ENCODE peak calls at places on chromosomes 6 and 20, in four cellular contexts. A, W, V and Y are unnamed samples. For H3K4me1, the result is how much of the 10 kb centered on the place peaks cover.

GRCh38 chr6:111356551-111356950 is 126.5 kb downstream of the REV3L start:
- DNase-seq in A (no peak), W (no peak), V (no peak), Y (no peak)

GRCh38 chr6:39363280-39363679 is 40.8 kb upstream of the KCNK16 start:
- DNase-seq in A (no peak), W (no peak), V (no peak), Y (no peak)

GRCh38 chr6:110522427-110522826 is 46.0 kb upstream of the SLC22A16 start:
- DNase-seq in A (no peak), W (no peak), V (no peak), Y (no peak)

GRCh38 chr6:140855520-140855919 is 1277.2 kb upstream of the GJE1 start:
- DNase-seq in A (no peak), W (no peak), V (peak), Y (no peak)

GRCh38 chr6:42898891-42899361 is 16.9 kb upstream of the PTCRA start:
- DNase-seq in A (no peak), W (peak), V (peak), Y (peak)

GRCh38 chr6:20028143-20028542 is 184.1 kb downstream of the MBOAT1 start:
- DNase-seq in A (no peak), W (no peak), V (no peak), Y (no peak)

GRCh38 chr6:27168586-27169443 is 78.7 kb upstream of the PRSS16 start:
- DNase-seq in A (no peak), W (no peak), V (peak), Y (no peak)

GRCh38 chr6:73452107-73452461 is at the start of gene CGAS:
- DNase-seq in A (peak), W (peak), V (peak), Y (peak)

GRCh38 chr20:38700146-38700545 is 24.1 kb upstream of the SLC32A1 start:
- DNase-seq in A (no peak), W (no peak), V (no peak), Y (no peak)

GRCh38 chr20:63494084-63494419 is 4.8 kb downstream of the EEF1A2 start:
- DNase-seq in A (no peak), W (no peak), V (no peak), Y (no peak)

GRCh38 chr6:138485586-138486248 is 13.6 kb downstream of the NHSL1 start:
- DNase-seq in A (no peak), W (no peak), V (no peak), Y (no peak)

GRCh38 chr20:39823239-39823638 is 861.1 kb downstream of the DHX35 start:
- DNase-seq in A (no peak), W (no peak), V (peak), Y (no peak)

GRCh38 chr6:94673251-94673650 is 904.1 kb upstream of the MANEA start:
- DNase-seq in A (no peak), W (no peak), V (no peak), Y (no peak)

GRCh38 chr20:364905-365794 is 15.4 kb upstream of the TRIB3 start:
- DNase-seq in A (no peak), W (no peak), V (peak), Y (no peak)

GRCh38 chr6:12134991-12135390 is 122.9 kb downstream of the HIVEP1 start:
- DNase-seq in A (peak), W (no peak), V (no peak), Y (no peak)

GRCh38 chr20:3782597-3782996 is 1.3 kb upstream of the SPEF1 start:
- DNase-seq in A (no peak), W (no peak), V (no peak), Y (no peak)

GRCh38 chr6:107618672-107619071 is 128.8 kb downstream of the SOBP start:
- DNase-seq in A (no peak), W (no peak), V (no peak), Y (no peak)

GRCh38 chr6:40957616-40958492 is 81.2 kb downstream of the UNC5CL start:
- DNase-seq in A (peak), W (no peak), V (peak), Y (no peak)

GRCh38 chr6:161273356-161273751 is 507 bp downstream of the AGPAT4 start:
- DNase-seq in A (peak), W (no peak), V (peak), Y (no peak)

GRCh38 chr6:161271343-161272019 is 2.4 kb downstream of the AGPAT4 start:
- DNase-seq in A (peak), W (no peak), V (no peak), Y (no peak)

GRCh38 chr6:161272600-161273355 is 1.1 kb downstream of the AGPAT4 start:
- DNase-seq in A (peak), W (no peak), V (peak), Y (peak)

GRCh38 chr6:161274488-161274858 is 612 bp upstream of the AGPAT4 start:
- DNase-seq in A (no peak), W (no peak), V (no peak), Y (no peak)

GRCh38 chr6:161273752-161274487 is at the start of gene AGPAT4:
- DNase-seq in A (peak), W (peak), V (peak), Y (peak)
- TF ChIP-seq POLR2A in A (no peak), W (peak), V (peak), Y (no peak)

DNA sequence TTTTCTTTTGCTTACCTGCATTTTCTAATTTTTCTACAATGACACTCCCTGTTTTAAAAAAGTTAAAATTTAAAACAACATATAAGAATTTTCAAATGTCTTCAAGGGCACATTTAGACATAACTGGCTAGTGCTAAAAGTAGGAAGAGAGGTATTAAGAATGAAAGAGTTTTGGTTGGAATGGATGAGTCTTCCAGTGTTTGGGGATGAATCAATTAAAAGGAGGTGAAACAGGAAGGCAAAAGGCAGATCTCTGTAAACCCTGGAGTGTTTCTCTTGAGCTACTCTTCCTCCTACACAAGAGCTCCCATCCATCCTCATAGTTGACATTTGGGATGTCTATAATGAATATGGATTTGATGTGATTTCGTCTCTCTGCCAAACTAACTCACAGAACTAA is 238.5 kb upstream of the SUPT3H start:
- DNase-seq in A (no peak), W (no peak), V (no peak), Y (no peak)
- H3K4me1 ChIP-seq in A (under half), W (under half), V (under half), Y (under half)

GRCh38 chr6:137216106-137216505 is 3.1 kb downstream of the IFNGR1 start:
- DNase-seq in A (no peak), W (no peak), V (peak), Y (no peak)

GRCh38 chr6:137218473-137218916 is 690 bp downstream of the IFNGR1 start:
- DNase-seq in A (peak), W (peak), V (peak), Y (no peak)

GRCh38 chr6:137218917-137219663 is at the start of gene IFNGR1:
- DNase-seq in A (peak), W (peak), V (peak), Y (peak)

GRCh38 chr6:137217801-137218472 is 1.2 kb downstream of the IFNGR1 start:
- DNase-seq in A (no peak), W (no peak), V (peak), Y (no peak)

DNA sequence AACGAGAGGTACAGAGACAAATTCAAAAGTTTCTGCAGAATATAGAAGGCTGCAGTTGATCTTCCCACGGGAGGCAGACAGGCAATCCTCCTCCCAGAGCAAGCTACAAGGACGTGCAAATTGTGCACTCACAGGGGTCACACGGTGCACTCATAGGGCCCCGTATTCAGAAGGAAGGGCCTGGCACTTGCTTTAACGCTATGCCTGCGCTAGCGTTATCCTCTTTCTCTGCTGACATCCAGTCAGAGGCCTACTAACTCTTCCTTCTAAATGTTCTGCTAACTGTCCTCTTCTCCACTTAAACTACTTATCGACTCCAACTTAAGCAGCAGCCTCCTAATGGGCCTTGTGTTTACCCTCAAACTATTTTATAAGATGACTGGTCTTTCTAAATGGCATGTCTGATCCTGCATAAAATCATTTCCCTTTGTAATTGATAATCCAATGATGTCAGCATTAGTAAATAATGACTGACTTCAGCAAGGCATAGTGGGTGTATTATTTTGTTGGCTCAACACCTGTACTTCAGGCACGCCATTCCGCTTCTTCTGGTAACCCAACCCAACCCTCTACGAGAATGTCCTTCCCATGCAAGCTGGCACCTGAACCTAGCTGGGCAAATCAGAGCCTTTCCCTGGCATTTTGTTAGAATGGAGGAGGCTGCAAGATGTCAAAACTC is 2.2 kb downstream of the IFNGR1 start:
- DNase-seq in A (no peak), W (peak), V (no peak), Y (no peak)
- TF ChIP-seq POLR2A in A (no peak), W (peak), V (no peak), Y (no peak)

GRCh38 chr6:36631326-36632046 is 37.3 kb downstream of the SRSF3 start:
- DNase-seq in A (no peak), W (no peak), V (no peak), Y (no peak)
- H3K4me1 ChIP-seq in A (under half), W (under half), V (under half), Y (under half)

DNA sequence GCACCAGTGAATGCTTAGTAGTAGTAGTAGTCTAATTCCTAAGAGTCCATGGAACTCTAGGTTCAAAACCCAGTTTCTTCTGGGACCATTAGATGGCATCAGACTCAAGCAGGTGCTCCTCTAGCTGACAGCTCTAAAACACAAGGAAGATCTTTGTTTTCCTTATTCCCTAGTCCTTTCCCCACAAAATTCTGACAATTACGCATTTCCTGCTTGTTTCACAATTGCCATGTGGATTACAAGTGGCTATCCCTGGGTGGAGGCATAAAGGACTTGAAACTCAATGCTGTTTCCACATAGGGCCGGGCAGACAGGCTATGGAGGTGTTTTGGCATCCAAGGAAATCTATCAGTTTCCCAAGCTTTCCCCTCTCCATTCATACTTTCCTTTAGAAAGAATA is 9.2 kb upstream of the HLA-DOB start:
- DNase-seq in A (no peak), W (no peak), V (peak), Y (no peak)
- TF ChIP-seq POLR2A in A (no peak), W (no peak), V (no peak), Y (no peak)

DNA sequence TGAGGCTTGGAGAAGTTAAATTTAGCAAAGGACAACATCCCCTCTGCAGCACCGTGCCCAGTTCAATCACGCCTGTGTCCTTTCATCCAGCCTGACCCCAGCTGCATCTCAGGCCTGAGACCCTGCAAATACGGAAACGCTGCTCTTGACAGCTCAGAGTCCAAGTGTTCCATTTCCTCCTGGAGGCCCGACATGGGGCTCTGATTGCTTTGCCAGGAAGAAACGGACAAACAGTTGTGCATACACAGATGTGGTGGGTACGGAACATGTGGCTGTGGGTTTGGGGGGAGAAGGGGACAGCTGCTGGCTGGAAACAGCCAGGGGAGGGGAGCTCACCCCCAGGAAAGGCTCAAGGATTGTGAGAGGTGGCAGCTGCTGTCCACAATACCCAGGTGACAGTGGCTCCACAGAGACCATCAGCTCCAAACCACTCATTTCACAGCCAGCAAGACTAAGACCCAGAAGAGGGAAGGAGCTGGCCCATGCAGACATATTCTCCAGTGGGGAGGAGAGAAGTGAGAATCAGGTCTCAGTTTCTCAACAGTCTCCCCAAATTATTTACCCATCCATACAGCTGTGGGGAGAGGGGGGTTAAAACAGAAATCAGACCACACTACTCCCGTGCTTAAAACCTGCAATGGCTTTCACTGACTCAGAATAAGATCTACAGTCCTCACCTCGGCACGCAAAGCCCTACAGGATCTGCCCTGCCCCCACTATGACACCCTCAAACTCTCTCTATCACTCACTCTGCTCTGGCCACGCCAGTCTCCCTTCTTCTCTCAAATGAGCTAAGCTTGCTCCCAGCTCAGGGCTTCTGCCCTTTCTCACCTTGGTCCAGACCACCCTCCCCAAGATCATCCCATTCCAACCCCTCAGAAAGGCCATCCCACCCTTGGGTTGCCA is 89.1 kb downstream of the PREX1 start:
- DNase-seq in A (no peak), W (no peak), V (no peak), Y (no peak)
- H3K4me1 ChIP-seq in A (under half), W (under half), V (under half), Y (under half)

DNA sequence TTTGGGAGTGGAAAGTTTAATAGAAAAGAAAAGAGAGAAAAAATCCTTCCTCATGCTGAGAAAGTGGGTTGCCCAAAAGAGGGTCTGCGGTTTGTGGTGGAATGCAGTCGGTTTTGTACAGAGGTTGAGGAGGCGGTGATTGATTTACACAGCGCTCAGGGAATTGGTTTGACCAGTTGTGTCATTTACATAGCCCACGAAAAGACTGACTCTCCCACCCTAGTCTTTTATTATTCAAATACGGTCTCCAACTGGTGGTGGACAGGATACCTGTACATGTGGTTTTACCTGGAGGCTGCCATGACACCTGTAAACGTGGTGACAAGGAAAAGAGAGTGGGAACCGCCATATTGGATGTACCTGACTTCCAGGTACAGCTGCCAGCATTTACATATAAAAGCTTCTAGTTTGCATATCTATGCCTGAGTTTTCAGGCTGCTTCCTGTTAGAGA is 42.1 kb downstream of the HLA-DPB1 start:
- DNase-seq in A (no peak), W (no peak), V (no peak), Y (no peak)
- TF ChIP-seq POLR2A in A (no peak), W (no peak), V (no peak), Y (no peak)